ENCODE peak calls at places on chromosomes 2 and 18, in eight cellular contexts. F, L, U, K, D, G, S and A are unnamed samples.
A peak's percentile ranks its signal among the peaks of the same experiment; 100 is the strongest.

GRCh38 chr2:95298471-95299111 is 1.4 kb downstream of the KCNIP3 start:
- DNase-seq in F (no peak), L (no peak), U (no peak), K (no peak), D (no peak), G (no peak), S (no peak), A (no peak)

GRCh38 chr2:54859997-54860701 is 136.7 kb downstream of the EML6 start:
- DNase-seq in F (no peak), L (no peak), U (no peak), K (peak; percentile 84), D (no peak), G (no peak), S (no peak), A (no peak)

GRCh38 chr2:16493788-16494187 is 171.8 kb downstream of the CYRIA start:
- DNase-seq in F (no peak), L (no peak), U (no peak), K (no peak), D (no peak), G (no peak), S (no peak), A (no peak)

GRCh38 chr2:143071185-143071876 is 57.9 kb upstream of the ARHGAP15 start:
- DNase-seq in F (no peak), L (no peak), U (no peak), K (peak; percentile 19), D (no peak), G (no peak), S (no peak), A (no peak)

GRCh38 chr18:12242658-12243260 is 11.4 kb upstream of the CIDEA start:
- DNase-seq in F (no peak), L (no peak), U (no peak), K (no peak), D (no peak), G (no peak), S (no peak), A (no peak)

GRCh38 chr2:44134848-44135247 is 33.8 kb upstream of the PPM1B start:
- DNase-seq in F (no peak), L (no peak), U (no peak), K (no peak), D (no peak), G (no peak), S (no peak), A (no peak)

GRCh38 chr2:71238089-71238488 is 11.2 kb upstream of the PAIP2B start:
- DNase-seq in F (no peak), L (no peak), U (no peak), K (no peak), D (no peak), G (no peak), S (no peak), A (no peak)

GRCh38 chr18:10951631-10952544 is 197.5 kb downstream of the PIEZO2 start:
- DNase-seq in F (no peak), L (no peak), U (no peak), K (no peak), D (no peak), G (peak; percentile 80), S (no peak), A (no peak)

GRCh38 chr2:130288467-130289403 is 54.0 kb upstream of the IMP4 start:
- DNase-seq in F (no peak), L (no peak), U (no peak), K (no peak), D (no peak), G (no peak), S (no peak), A (no peak)

GRCh38 chr2:128777091-128778045 is 458.7 kb upstream of the HS6ST1 start:
- DNase-seq in F (no peak), L (no peak), U (no peak), K (no peak), D (no peak), G (no peak), S (no peak), A (peak; percentile 69)

GRCh38 chr2:154599189-154599588 is 99.3 kb upstream of the KCNJ3 start:
- DNase-seq in F (no peak), L (no peak), U (no peak), K (no peak), D (no peak), G (no peak), S (no peak), A (no peak)

GRCh38 chr2:17644997-17645715 is 104.7 kb downstream of the VSNL1 start:
- DNase-seq in F (no peak), L (no peak), U (no peak), K (peak; percentile 87), D (no peak), G (no peak), S (no peak), A (no peak)

GRCh38 chr2:172288603-172289002 is 138.8 kb upstream of the ITGA6 start:
- DNase-seq in F (no peak), L (no peak), U (no peak), K (peak; percentile 34), D (no peak), G (no peak), S (peak; percentile 43), A (no peak)

GRCh38 chr2:141058552-141058951 is 1072.3 kb downstream of the LRP1B start:
- DNase-seq in F (no peak), L (no peak), U (no peak), K (no peak), D (no peak), G (no peak), S (no peak), A (no peak)

GRCh38 chr2:39898934-39899333 is 119.9 kb upstream of the THUMPD2 start:
- DNase-seq in F (no peak), L (no peak), U (no peak), K (no peak), D (no peak), G (no peak), S (no peak), A (no peak)

GRCh38 chr2:56084117-56084936 is 99.5 kb upstream of the CCDC85A start:
- DNase-seq in F (no peak), L (no peak), U (no peak), K (no peak), D (no peak), G (no peak), S (no peak), A (no peak)

GRCh38 chr18:11258014-11258413 is 108.6 kb upstream of the PIEZO2 start:
- DNase-seq in F (no peak), L (no peak), U (no peak), K (no peak), D (no peak), G (no peak), S (no peak), A (no peak)

GRCh38 chr2:86764661-86765307 is 25.9 kb downstream of the CD8A start:
- DNase-seq in F (no peak), L (no peak), U (no peak), K (peak; percentile 58), D (peak; percentile 34), G (peak; percentile 64), S (peak; percentile 16), A (no peak)

GRCh38 chr2:239323473-239323872 is 77.3 kb downstream of the HDAC4 start:
- DNase-seq in F (no peak), L (no peak), U (no peak), K (no peak), D (no peak), G (no peak), S (no peak), A (no peak)

GRCh38 chr2:196884368-196884767 is 42.1 kb downstream of the PGAP1 start:
- DNase-seq in F (no peak), L (no peak), U (no peak), K (no peak), D (no peak), G (no peak), S (no peak), A (no peak)

GRCh38 chr18:3411854-3412268 is 38.1 kb upstream of the TGIF1 start:
- DNase-seq in F (peak; percentile 35), L (peak; percentile 55), U (no peak), K (peak; percentile 33), D (no peak), G (no peak), S (no peak), A (no peak)

GRCh38 chr2:60882971-60883753 is 1.8 kb downstream of the REL start:
- DNase-seq in F (peak; percentile 68), L (no peak), U (peak; percentile 32), K (peak; percentile 39), D (no peak), G (peak; percentile 78), S (no peak), A (no peak)

GRCh38 chr2:21392660-21393059 is 268.9 kb downstream of the TDRD15 start:
- DNase-seq in F (no peak), L (no peak), U (no peak), K (no peak), D (no peak), G (no peak), S (no peak), A (no peak)

GRCh38 chr2:235639387-235639786 is 145.5 kb downstream of the AGAP1 start:
- DNase-seq in F (peak; percentile 20), L (peak; percentile 80), U (no peak), K (peak; percentile 97), D (no peak), G (no peak), S (no peak), A (peak; percentile 81)

GRCh38 chr2:169354244-169354643 is 8.1 kb downstream of the LRP2 start:
- DNase-seq in F (no peak), L (no peak), U (no peak), K (no peak), D (peak; percentile 29), G (no peak), S (no peak), A (no peak)

GRCh38 chr2:65576861-65577601 is 144.6 kb upstream of the SPRED2 start:
- DNase-seq in F (no peak), L (no peak), U (no peak), K (peak; percentile 92), D (no peak), G (no peak), S (no peak), A (no peak)

GRCh38 chr2:84849271-84849952 is 31.5 kb downstream of the TRABD2A start:
- DNase-seq in F (no peak), L (no peak), U (no peak), K (peak; percentile 51), D (no peak), G (no peak), S (no peak), A (no peak)